ENCODE peak calls at places on chromosome 4, in four cellular contexts. Y is DMS153, G is brain pericyte, D is GM04504. V is an unnamed sample.

GRCh38 chr4:88771883-88772450 is 74.3 kb upstream of the NAP1L5 start:
- DNase-seq in Y (no peak), G (no peak), D (no peak), V (no peak)

GRCh38 chr4:73679836-73680235 is 59.6 kb upstream of the RASSF6 start:
- DNase-seq in Y (no peak), G (no peak), D (peak; percentile 61), V (no peak)

GRCh38 chr4:40583850-40584439 is 45.7 kb downstream of the RBM47 start:
- DNase-seq in Y (no peak), G (no peak), D (no peak), V (no peak)

GRCh38 chr4:123217676-123218075 is 178.9 kb upstream of the SPRY1 start:
- DNase-seq in Y (peak; percentile 67), G (no peak), D (no peak), V (no peak)

GRCh38 chr4:185638548-185639301 is 103.4 kb upstream of the PDLIM3 start:
- DNase-seq in Y (no peak), G (no peak), D (no peak), V (no peak)

GRCh38 chr4:56301181-56302076 is 85.9 kb downstream of the AASDH start:
- DNase-seq in Y (peak; percentile 42), G (peak; percentile 43), D (peak; percentile 68), V (peak; percentile 66)

GRCh38 chr4:180153587-180153986 is 2089.6 kb upstream of the TENM3 start:
- DNase-seq in Y (no peak), G (no peak), D (no peak), V (no peak)

GRCh38 chr4:41394362-41394960 is 137.7 kb downstream of the UCHL1 start:
- DNase-seq in Y (no peak), G (no peak), D (no peak), V (no peak)

GRCh38 chr4:155667538-155668511 is 1.2 kb downstream of the GUCY1A1 start:
- DNase-seq in Y (no peak), G (no peak), D (no peak), V (peak; percentile 18)

GRCh38 chr4:6622744-6623143 is 17.7 kb upstream of the MRFAP1 start:
- DNase-seq in Y (no peak), G (no peak), D (no peak), V (no peak)

GRCh38 chr4:57113870-57114269 is 3.7 kb upstream of the IGFBP7 start:
- DNase-seq in Y (no peak), G (no peak), D (no peak), V (no peak)

GRCh38 chr4:182885738-182886077 is 31.5 kb downstream of the DCTD start:
- DNase-seq in Y (no peak), G (no peak), D (no peak), V (no peak)